ENCODE peak calls at places on chromosomes 5 and 9, in seven cellular contexts. E is AG08395, B is GM20000, K is aorta, O is epithelial cell of prostate, T is fibroblast of mammary gland, Z is amygdala. G is an unnamed sample.

GRCh38 chr5:33834334-33834733 is 57.5 kb downstream of the ADAMTS12 start:
- DNase-seq in E (no peak), B (no peak), K (no peak), O (no peak), T (no peak), Z (no peak), G (no peak)

GRCh38 chr9:76181020-76181641 is 213.1 kb downstream of the RFK start:
- DNase-seq in E (peak), B (no peak), K (no peak), O (peak), T (peak), Z (no peak), G (no peak)

GRCh38 chr9:130934246-130934645 is 4.8 kb downstream of the FIBCD1 start:
- DNase-seq in E (no peak), B (no peak), K (no peak), O (no peak), T (no peak), Z (no peak), G (no peak)

GRCh38 chr5:68214472-68215207 is 916 bp upstream of the PIK3R1 start:
- DNase-seq in E (no peak), B (peak), K (no peak), O (no peak), T (no peak), Z (no peak), G (peak)

GRCh38 chr5:157748740-157749461 is 5.4 kb downstream of the LSM11 start:
- DNase-seq in E (peak), B (no peak), K (no peak), O (no peak), T (peak), Z (no peak), G (no peak)

GRCh38 chr5:14464661-14465060 is 116.9 kb upstream of the OTULINL start:
- DNase-seq in E (no peak), B (no peak), K (no peak), O (no peak), T (no peak), Z (no peak), G (no peak)

GRCh38 chr9:33506626-33507370 is 17.3 kb upstream of the ANKRD18B start:
- DNase-seq in E (peak), B (no peak), K (no peak), O (peak), T (peak), Z (no peak), G (no peak)

GRCh38 chr5:34517249-34517648 is 138.9 kb upstream of the RAI14 start:
- DNase-seq in E (no peak), B (no peak), K (no peak), O (no peak), T (peak), Z (no peak), G (no peak)

GRCh38 chr9:105114956-105115728 is 129.3 kb upstream of the SLC44A1 start:
- DNase-seq in E (peak), B (no peak), K (peak), O (no peak), T (no peak), Z (no peak), G (no peak)